ENCODE peak calls at places on chromosomes 11 and 22, in nine cellular contexts. B, Z, P, K, S, Q, E, X and A are unnamed samples.

GRCh38 chr11:86446163-86446923 is 71.7 kb downstream of the CCDC81 start:
- DNase-seq in B (no peak), X (no peak), P (no peak), E (no peak), K (no peak), S (no peak), Q (no peak), Z (no peak), A (no peak)

GRCh38 chr11:36598051-36598450 is at the start of gene RAG2:
- DNase-seq in X (no peak), B (no peak), Q (no peak), K (no peak), Z (no peak), S (no peak), P (no peak), E (no peak), A (no peak)

GRCh38 chr11:57312511-57313021 is 12.2 kb downstream of the TNKS1BP1 start:
- DNase-seq in Z (no peak), E (no peak), X (no peak), S (no peak), K (no peak), P (peak), Q (no peak), B (no peak), A (no peak)

GRCh38 chr22:20624161-20624616 is 116.8 kb downstream of the MED15 start:
- DNase-seq in B (peak), P (no peak), E (peak), Q (no peak), S (no peak), Z (peak), X (no peak), K (peak), A (no peak)

GRCh38 chr11:120566176-120566575 is 54.6 kb downstream of the GRIK4 start:
- DNase-seq in E (no peak), X (no peak), B (peak), P (no peak), Q (no peak), Z (no peak), S (no peak), K (peak), A (peak)

GRCh38 chr11:106156290-106156937 is 79.0 kb downstream of the AASDHPPT start:
- DNase-seq in B (peak), X (peak), P (peak), Z (peak), S (no peak), Q (no peak), K (peak), E (no peak), A (no peak)

GRCh38 chr11:45411221-45411946 is 125.2 kb upstream of the SYT13 start:
- DNase-seq in S (no peak), P (no peak), Z (no peak), E (no peak), Q (no peak), X (no peak), K (peak), B (peak), A (peak)

GRCh38 chr11:126318642-126319373 is 14.9 kb downstream of the DCPS start:
- DNase-seq in Q (no peak), Z (peak), K (peak), B (peak), X (peak), E (no peak), S (no peak), P (no peak), A (no peak)

GRCh38 chr11:86205415-86206268 is 38.9 kb upstream of the EED start:
- DNase-seq in Q (no peak), K (no peak), X (no peak), B (no peak), S (no peak), E (no peak), P (no peak), Z (no peak), A (no peak)